ENCODE peak calls at places on chromosomes 13 and 19, in six cellular contexts. H is Panc1, P is choroid plexus epithelial cell, I is tibial nerve, S is lower lobe of right lung, A is AG04450. C is an unnamed sample.

GRCh38 chr19:41821003-41821735 is 23.3 kb downstream of the LYPD4 start:
- DNase-seq in H (peak), A (no peak), S (peak), P (peak), I (no peak), C (no peak)

GRCh38 chr19:6161271-6161850 is 25.9 kb downstream of the ACSBG2 start:
- DNase-seq in I (no peak), S (peak), P (no peak), A (no peak), H (no peak), C (no peak)

GRCh38 chr19:3671680-3672574 is 28.3 kb downstream of the PIP5K1C start:
- DNase-seq in I (no peak), S (no peak), P (peak), A (no peak), H (no peak), C (no peak)

GRCh38 chr19:16896098-16896912 is 7.5 kb downstream of the F2RL3 start:
- DNase-seq in S (peak), H (no peak), I (no peak), A (no peak), P (no peak), C (no peak)

GRCh38 chr13:66875264-66875663 is 354.9 kb downstream of the PCDH9 start:
- DNase-seq in S (no peak), A (no peak), H (no peak), I (no peak), P (peak), C (no peak)

GRCh38 chr13:98822238-98822606 is 69.8 kb upstream of the SLC15A1 start:
- DNase-seq in I (no peak), P (no peak), H (no peak), S (no peak), A (no peak), C (no peak)

GRCh38 chr13:35621989-35622388 is 145.5 kb upstream of the MAB21L1 start:
- DNase-seq in H (no peak), A (no peak), P (peak), S (no peak), I (no peak), C (no peak)

GRCh38 chr19:50858896-50859295 is 4.2 kb downstream of the KLK3 start:
- DNase-seq in A (no peak), H (no peak), S (no peak), I (no peak), P (no peak), C (no peak)

GRCh38 chr13:51848674-51849073 is 3.7 kb upstream of the TMEM272 start:
- DNase-seq in P (peak), H (no peak), A (no peak), I (no peak), S (no peak), C (peak)

GRCh38 chr19:13060233-13060963 is 42.3 kb downstream of the LYL1 start:
- DNase-seq in S (peak), P (no peak), I (no peak), A (no peak), H (no peak), C (no peak)

GRCh38 chr19:798415-799075 is 1.3 kb downstream of the PTBP1 start:
- DNase-seq in P (no peak), I (no peak), H (no peak), A (no peak), S (peak), C (no peak)

GRCh38 chr13:19818223-19818842 is 35.6 kb upstream of the PSPC1 start:
- DNase-seq in A (no peak), S (peak), P (peak), I (no peak), H (no peak), C (peak)

GRCh38 chr19:15666883-15667282 is 6.0 kb upstream of the CYP4F12 start:
- DNase-seq in P (no peak), I (no peak), S (no peak), A (no peak), H (no peak), C (no peak)

GRCh38 chr13:79423801-79424642 is 18.0 kb upstream of the RBM26 start:
- DNase-seq in I (no peak), P (peak), S (no peak), A (peak), H (no peak), C (peak)

GRCh38 chr13:45299194-45299593 is 41.8 kb downstream of the TPT1 start:
- DNase-seq in A (no peak), H (no peak), S (no peak), P (peak), I (no peak), C (peak)

GRCh38 chr13:35469781-35470380 is 6.6 kb downstream of the MAB21L1 start:
- DNase-seq in S (no peak), A (no peak), H (no peak), P (no peak), I (no peak), C (no peak)

GRCh38 chr19:3403489-3404323 is 37.3 kb downstream of the NFIC start:
- DNase-seq in A (peak), I (peak), H (no peak), P (peak), S (peak), C (peak)

GRCh38 chr13:92317066-92317465 is 909.5 kb upstream of the GPC6 start:
- DNase-seq in P (peak), I (no peak), H (no peak), A (no peak), S (no peak), C (peak)

DNA sequence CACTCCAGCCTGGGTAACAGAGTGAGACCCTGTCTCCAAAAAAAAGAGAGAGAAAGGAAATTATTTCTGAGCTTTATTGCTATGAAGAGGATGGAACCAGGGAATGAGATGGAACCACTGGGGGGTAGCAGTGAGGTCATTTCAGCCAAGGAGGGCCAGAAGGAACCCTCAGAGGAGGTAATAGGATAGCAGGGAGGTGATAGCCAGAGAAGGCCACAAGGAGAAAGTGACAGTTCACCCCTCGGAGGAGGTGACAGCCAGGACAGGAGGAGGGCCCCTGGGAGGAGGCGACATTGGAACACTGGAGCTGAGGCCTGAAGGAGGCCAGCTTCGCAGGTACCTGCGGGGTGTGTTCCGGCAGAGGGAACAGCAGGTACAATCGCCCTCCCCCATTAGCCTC is 695 bp upstream of the PGPEP1 start:
- DNase-seq in H (no peak), I (no peak), S (no peak), P (peak), A (no peak), C (no peak)
- TF ChIP-seq CTCF in H (no peak), I (no peak), S (no peak), P (peak), A (peak), C (peak)

GRCh38 chr19:35002037-35002535 is 2.0 kb downstream of the GRAMD1A start:
- DNase-seq in I (no peak), P (no peak), H (no peak), A (no peak), S (peak), C (no peak)
- H3K4me3 ChIP-seq in I (no peak), P (peak), H (no peak), A (peak), S (peak), C (no peak)

DNA sequence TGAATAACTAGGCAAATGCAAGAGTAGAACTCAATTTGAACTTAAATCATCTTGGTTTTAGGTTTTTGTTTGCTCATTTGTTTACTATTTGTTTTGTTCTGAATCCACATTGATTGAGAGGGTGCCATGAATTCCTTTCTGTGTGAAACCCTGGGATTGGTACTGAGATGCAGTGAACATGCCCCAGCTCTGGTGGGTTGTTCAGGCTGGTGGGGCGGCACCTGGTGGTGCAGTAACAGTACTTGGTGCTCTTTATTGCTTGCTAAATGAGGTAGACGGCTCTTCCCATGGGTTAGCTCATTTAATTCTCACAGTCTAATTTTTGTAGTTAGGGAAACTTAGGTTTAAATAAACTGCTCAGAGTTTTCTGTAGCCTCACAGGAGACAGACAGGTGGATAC is 48.4 kb downstream of the WASF3 start:
- DNase-seq in H (no peak), I (no peak), P (peak), A (no peak), S (no peak), C (no peak)
- TF ChIP-seq CTCF in H (peak), I (no peak), P (peak), A (no peak), S (no peak), C (peak)

DNA sequence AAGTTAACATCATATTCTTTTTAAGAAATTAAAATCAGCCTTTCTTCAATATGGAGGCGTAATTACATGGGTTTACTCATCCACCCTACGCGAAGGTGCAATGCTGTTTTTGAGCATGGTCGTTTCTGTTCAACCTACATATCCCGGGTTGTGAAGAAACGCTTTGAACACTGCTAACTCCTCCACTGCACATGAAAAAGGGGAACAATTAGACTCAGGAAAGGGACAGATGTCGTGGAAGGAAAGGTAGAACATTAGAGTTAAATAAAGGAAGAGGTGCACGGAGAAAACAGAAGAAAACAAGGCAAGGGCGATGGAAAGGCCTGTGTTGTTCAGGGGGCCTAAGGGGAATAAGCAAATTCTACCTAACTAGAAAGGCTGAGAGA is 4.1 kb downstream of the ZIC5 start:
- DNase-seq in A (no peak), P (no peak), I (no peak), H (no peak), S (no peak), C (peak)
- H3K4me3 ChIP-seq in A (no peak), P (peak), I (no peak), H (peak), S (no peak), C (peak)

GRCh38 chr13:49498211-49498610 is 2.5 kb downstream of the PHF11 start:
- DNase-seq in S (no peak), I (no peak), P (no peak), A (no peak), H (no peak), C (no peak)

GRCh38 chr13:49494645-49495044 is 1.1 kb upstream of the PHF11 start:
- DNase-seq in P (no peak), I (no peak), H (no peak), S (no peak), A (no peak), C (no peak)

GRCh38 chr13:49499889-49500660 is 4.3 kb downstream of the PHF11 start:
- DNase-seq in A (peak), H (no peak), I (no peak), S (no peak), P (peak), C (peak)

GRCh38 chr13:49497272-49497671 is 1.5 kb downstream of the PHF11 start:
- DNase-seq in S (no peak), A (no peak), H (no peak), I (no peak), P (no peak), C (no peak)

DNA sequence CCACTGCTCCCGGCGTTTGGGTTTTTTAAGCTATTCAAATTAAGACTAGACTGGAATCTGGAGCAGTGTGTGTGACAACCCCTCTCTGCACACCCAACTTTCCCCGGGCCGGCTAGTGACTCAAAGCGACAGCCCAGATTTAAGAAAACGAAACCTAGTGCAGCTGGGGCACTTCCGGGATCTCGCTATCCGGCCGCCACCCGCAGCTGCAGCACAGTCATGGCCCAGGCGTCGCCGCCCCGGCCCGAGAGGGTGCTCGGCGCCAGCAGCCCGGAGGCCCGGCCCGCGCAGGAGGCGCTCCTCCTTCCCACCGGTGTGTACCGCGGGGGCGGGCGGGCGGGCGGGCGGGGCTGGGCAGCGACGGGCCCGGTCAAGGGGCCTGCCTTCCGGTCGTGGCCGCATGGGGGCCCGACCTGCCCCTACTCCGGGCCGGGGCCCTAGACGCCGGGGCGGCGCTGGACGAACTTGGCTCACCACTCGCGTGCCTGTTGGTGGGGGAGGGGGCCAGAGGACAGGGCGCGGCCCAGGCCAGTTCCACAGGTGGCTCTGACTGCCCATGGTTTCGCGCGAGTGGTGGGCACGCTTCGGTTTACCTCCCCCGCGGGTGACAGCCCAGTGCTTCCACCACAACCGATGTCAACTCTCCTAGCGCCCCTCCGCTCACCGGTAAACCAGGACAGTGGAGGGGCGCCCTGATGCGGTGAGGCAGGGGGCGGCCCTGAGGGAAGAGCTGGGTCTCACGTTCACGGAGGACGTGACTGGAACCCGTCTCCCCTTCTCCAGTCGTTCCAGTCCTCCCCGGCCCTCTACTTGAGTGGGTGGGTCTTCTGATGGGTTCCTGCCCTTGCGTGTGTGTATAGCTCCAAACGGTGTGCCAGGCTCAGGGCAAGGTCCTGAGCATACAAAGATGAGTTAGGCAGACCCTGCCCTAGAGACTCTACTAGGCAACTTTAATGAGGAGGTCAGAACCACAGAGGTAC is at the start of gene PHF11:
- DNase-seq in H (no peak), I (peak), P (peak), A (no peak), S (peak), C (peak)
- TF ChIP-seq CTCF in H (peak), I (no peak), P (no peak), A (no peak), S (peak), C (no peak)

GRCh38 chr13:112894673-112895481 is 74.1 kb upstream of the MCF2L start:
- DNase-seq in P (no peak), A (no peak), H (no peak), S (peak), I (no peak), C (no peak)
- H3K4me3 ChIP-seq in P (no peak), A (no peak), H (peak), S (peak), I (no peak), C (no peak)